ENCODE peak calls at places on chromosome 18, in six cellular contexts. One of them, this sample, is unnamed.

GRCh38 chr18:49588971-49589370 is 27.1 kb downstream of the LIPG start:
- DNase-seq in activated CD8-positive, alpha-beta T cell treated with anti-CD3 and anti-CD28 coated beads for 36 hours: no peak
- DNase-seq in testis: no peak
- DNase-seq in cardiac muscle cell: no peak
- DNase-seq in A549: no peak
- DNase-seq in suprapubic skin: no peak
- DNase-seq in this sample: no peak

GRCh38 chr18:42425025-42425424 is 470.0 kb downstream of the PIK3C3 start:
- DNase-seq in A549: no peak
- DNase-seq in testis: no peak
- DNase-seq in activated CD8-positive, alpha-beta T cell treated with anti-CD3 and anti-CD28 coated beads for 36 hours: no peak
- DNase-seq in cardiac muscle cell: no peak
- DNase-seq in suprapubic skin: no peak
- DNase-seq in this sample: no peak

GRCh38 chr18:9333441-9334350 is 877 bp upstream of the TWSG1 start:
- DNase-seq in testis: peak
- DNase-seq in suprapubic skin: peak
- DNase-seq in A549: peak
- DNase-seq in cardiac muscle cell: no peak
- DNase-seq in activated CD8-positive, alpha-beta T cell treated with anti-CD3 and anti-CD28 coated beads for 36 hours: peak
- DNase-seq in this sample: no peak

GRCh38 chr18:25726278-25726677 is 364.1 kb downstream of the SS18 start:
- DNase-seq in cardiac muscle cell: no peak
- DNase-seq in testis: no peak
- DNase-seq in activated CD8-positive, alpha-beta T cell treated with anti-CD3 and anti-CD28 coated beads for 36 hours: no peak
- DNase-seq in A549: no peak
- DNase-seq in suprapubic skin: no peak
- DNase-seq in this sample: no peak

GRCh38 chr18:56992777-56993176 is 154.1 kb upstream of the BOD1L2 start:
- DNase-seq in activated CD8-positive, alpha-beta T cell treated with anti-CD3 and anti-CD28 coated beads for 36 hours: no peak
- DNase-seq in suprapubic skin: no peak
- DNase-seq in A549: no peak
- DNase-seq in testis: no peak
- DNase-seq in cardiac muscle cell: no peak
- DNase-seq in this sample: no peak

GRCh38 chr18:49031511-49032188 is 80.9 kb upstream of the SMAD7 start:
- DNase-seq in activated CD8-positive, alpha-beta T cell treated with anti-CD3 and anti-CD28 coated beads for 36 hours: peak
- DNase-seq in cardiac muscle cell: no peak
- DNase-seq in testis: no peak
- DNase-seq in A549: no peak
- DNase-seq in suprapubic skin: no peak
- DNase-seq in this sample: peak

GRCh38 chr18:34647251-34647650 is 62.8 kb upstream of the DTNA start:
- DNase-seq in suprapubic skin: no peak
- DNase-seq in A549: peak
- DNase-seq in cardiac muscle cell: no peak
- DNase-seq in testis: peak
- DNase-seq in activated CD8-positive, alpha-beta T cell treated with anti-CD3 and anti-CD28 coated beads for 36 hours: no peak
- DNase-seq in this sample: no peak

GRCh38 chr18:74820160-74820780 is 222.6 kb downstream of the ZNF407 start:
- DNase-seq in suprapubic skin: no peak
- DNase-seq in A549: no peak
- DNase-seq in activated CD8-positive, alpha-beta T cell treated with anti-CD3 and anti-CD28 coated beads for 36 hours: no peak
- DNase-seq in testis: no peak
- DNase-seq in cardiac muscle cell: no peak
- DNase-seq in this sample: no peak

GRCh38 chr18:58497845-58498244 is 131.0 kb downstream of the ALPK2 start:
- DNase-seq in suprapubic skin: no peak
- DNase-seq in testis: no peak
- DNase-seq in cardiac muscle cell: no peak
- DNase-seq in activated CD8-positive, alpha-beta T cell treated with anti-CD3 and anti-CD28 coated beads for 36 hours: no peak
- DNase-seq in A549: no peak
- DNase-seq in this sample: no peak

GRCh38 chr18:3675994-3676393 is 226.0 kb downstream of the TGIF1 start:
- DNase-seq in testis: peak
- DNase-seq in suprapubic skin: no peak
- DNase-seq in activated CD8-positive, alpha-beta T cell treated with anti-CD3 and anti-CD28 coated beads for 36 hours: no peak
- DNase-seq in A549: no peak
- DNase-seq in cardiac muscle cell: no peak
- DNase-seq in this sample: no peak

GRCh38 chr18:40782731-40783130 is 1172.3 kb upstream of the PIK3C3 start:
- DNase-seq in cardiac muscle cell: no peak
- DNase-seq in A549: no peak
- DNase-seq in suprapubic skin: no peak
- DNase-seq in activated CD8-positive, alpha-beta T cell treated with anti-CD3 and anti-CD28 coated beads for 36 hours: no peak
- DNase-seq in testis: no peak
- DNase-seq in this sample: no peak

GRCh38 chr18:35619468-35619867 is 37.9 kb downstream of the GALNT1 start:
- DNase-seq in A549: no peak
- DNase-seq in cardiac muscle cell: no peak
- DNase-seq in suprapubic skin: no peak
- DNase-seq in testis: no peak
- DNase-seq in activated CD8-positive, alpha-beta T cell treated with anti-CD3 and anti-CD28 coated beads for 36 hours: no peak
- DNase-seq in this sample: no peak

GRCh38 chr18:11237066-11237465 is 87.7 kb upstream of the PIEZO2 start:
- DNase-seq in suprapubic skin: no peak
- DNase-seq in activated CD8-positive, alpha-beta T cell treated with anti-CD3 and anti-CD28 coated beads for 36 hours: no peak
- DNase-seq in cardiac muscle cell: no peak
- DNase-seq in A549: no peak
- DNase-seq in testis: no peak
- DNase-seq in this sample: no peak

GRCh38 chr18:49135871-49136270 is 185.1 kb upstream of the SMAD7 start:
- DNase-seq in activated CD8-positive, alpha-beta T cell treated with anti-CD3 and anti-CD28 coated beads for 36 hours: no peak
- DNase-seq in cardiac muscle cell: no peak
- DNase-seq in A549: no peak
- DNase-seq in suprapubic skin: no peak
- DNase-seq in testis: no peak
- DNase-seq in this sample: no peak

GRCh38 chr18:57286949-57287348 is 65.4 kb upstream of the ST8SIA3 start:
- DNase-seq in activated CD8-positive, alpha-beta T cell treated with anti-CD3 and anti-CD28 coated beads for 36 hours: no peak
- DNase-seq in cardiac muscle cell: no peak
- DNase-seq in suprapubic skin: no peak
- DNase-seq in A549: no peak
- DNase-seq in testis: no peak
- DNase-seq in this sample: no peak

GRCh38 chr18:3248062-3248669 is 565 bp downstream of the MYL12A start:
- DNase-seq in testis: peak
- DNase-seq in A549: no peak
- DNase-seq in suprapubic skin: no peak
- DNase-seq in cardiac muscle cell: peak
- DNase-seq in activated CD8-positive, alpha-beta T cell treated with anti-CD3 and anti-CD28 coated beads for 36 hours: peak
- DNase-seq in this sample: no peak

GRCh38 chr18:46324556-46324955 is 220.4 kb downstream of the HAUS1 start:
- DNase-seq in A549: peak
- DNase-seq in cardiac muscle cell: peak
- DNase-seq in testis: no peak
- DNase-seq in suprapubic skin: no peak
- DNase-seq in activated CD8-positive, alpha-beta T cell treated with anti-CD3 and anti-CD28 coated beads for 36 hours: no peak
- DNase-seq in this sample: no peak

GRCh38 chr18:56873441-56874140 is 222.4 kb downstream of the WDR7 start:
- DNase-seq in activated CD8-positive, alpha-beta T cell treated with anti-CD3 and anti-CD28 coated beads for 36 hours: peak
- DNase-seq in A549: no peak
- DNase-seq in testis: no peak
- DNase-seq in cardiac muscle cell: peak
- DNase-seq in suprapubic skin: no peak
- DNase-seq in this sample: no peak

GRCh38 chr18:60671022-60671421 is 298.4 kb upstream of the MC4R start:
- DNase-seq in suprapubic skin: no peak
- DNase-seq in A549: no peak
- DNase-seq in testis: no peak
- DNase-seq in cardiac muscle cell: no peak
- DNase-seq in activated CD8-positive, alpha-beta T cell treated with anti-CD3 and anti-CD28 coated beads for 36 hours: no peak
- DNase-seq in this sample: no peak

GRCh38 chr18:60675801-60676200 is 303.2 kb upstream of the MC4R start:
- DNase-seq in suprapubic skin: no peak
- DNase-seq in testis: no peak
- DNase-seq in A549: no peak
- DNase-seq in activated CD8-positive, alpha-beta T cell treated with anti-CD3 and anti-CD28 coated beads for 36 hours: no peak
- DNase-seq in cardiac muscle cell: no peak
- DNase-seq in this sample: no peak

DNA sequence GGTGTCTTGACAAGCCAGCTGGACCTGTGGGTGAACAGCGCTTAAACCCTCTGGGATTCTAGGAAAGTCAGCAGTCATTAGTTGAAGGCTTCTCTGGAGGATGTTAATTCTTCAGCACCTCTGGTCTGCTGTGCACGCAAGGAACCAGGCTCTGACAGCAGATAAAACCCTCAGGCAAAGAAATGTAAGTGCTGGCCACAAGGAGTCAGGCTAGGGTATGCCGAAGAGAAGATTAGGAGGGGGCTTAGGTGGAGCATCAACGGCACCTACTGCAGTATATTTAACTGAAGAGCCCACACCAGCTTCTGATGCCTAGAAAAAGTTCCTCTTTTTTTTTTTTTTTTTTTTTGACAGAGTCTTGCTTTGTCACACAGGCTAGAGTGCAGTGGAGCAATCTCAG is 304.2 kb upstream of the MC4R start:
- DNase-seq in cardiac muscle cell: peak
- DNase-seq in A549: no peak
- DNase-seq in testis: no peak
- DNase-seq in suprapubic skin: no peak
- DNase-seq in activated CD8-positive, alpha-beta T cell treated with anti-CD3 and anti-CD28 coated beads for 36 hours: no peak
- DNase-seq in this sample: no peak
- TF ChIP-seq CTCF in cardiac muscle cell: no peak
- TF ChIP-seq CTCF in A549: no peak
- TF ChIP-seq CTCF in testis: no peak
- TF ChIP-seq CTCF in suprapubic skin: no peak
- TF ChIP-seq CTCF in activated CD8-positive, alpha-beta T cell treated with anti-CD3 and anti-CD28 coated beads for 36 hours: no peak
- TF ChIP-seq CTCF in this sample: no peak

DNA sequence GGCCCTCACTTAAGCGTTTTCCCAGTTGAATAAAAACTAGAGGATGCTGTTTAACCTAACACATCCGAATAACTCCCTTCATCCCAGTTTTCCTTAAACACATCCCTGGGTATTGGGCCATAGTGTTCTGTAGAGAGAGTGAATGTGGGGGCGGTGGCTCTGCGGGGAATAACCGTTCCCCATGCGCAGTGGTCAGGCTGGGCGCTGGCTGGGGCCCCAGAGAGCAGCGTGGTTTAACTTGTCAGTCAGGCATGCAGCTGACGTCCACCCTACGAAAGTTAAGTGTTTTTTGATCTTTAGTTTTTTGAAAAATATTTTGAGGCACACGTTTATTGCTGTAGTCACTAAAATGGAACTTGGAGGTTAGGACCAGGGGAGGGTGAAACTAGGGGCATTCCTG is 33.7 kb downstream of the CTDP1 start:
- DNase-seq in suprapubic skin: no peak
- DNase-seq in A549: no peak
- DNase-seq in testis: no peak
- DNase-seq in activated CD8-positive, alpha-beta T cell treated with anti-CD3 and anti-CD28 coated beads for 36 hours: no peak
- DNase-seq in cardiac muscle cell: no peak
- DNase-seq in this sample: no peak
- TF ChIP-seq CTCF in suprapubic skin: no peak
- TF ChIP-seq CTCF in A549: no peak
- TF ChIP-seq CTCF in testis: no peak
- TF ChIP-seq CTCF in activated CD8-positive, alpha-beta T cell treated with anti-CD3 and anti-CD28 coated beads for 36 hours: no peak
- TF ChIP-seq CTCF in cardiac muscle cell: no peak
- TF ChIP-seq CTCF in this sample: no peak

GRCh38 chr18:76475450-76476203 is 19.4 kb downstream of the ZNF516 start:
- DNase-seq in cardiac muscle cell: no peak
- DNase-seq in suprapubic skin: no peak
- DNase-seq in A549: no peak
- DNase-seq in testis: no peak
- DNase-seq in activated CD8-positive, alpha-beta T cell treated with anti-CD3 and anti-CD28 coated beads for 36 hours: no peak
- DNase-seq in this sample: no peak
- TF ChIP-seq CTCF in cardiac muscle cell: no peak
- TF ChIP-seq CTCF in suprapubic skin: no peak
- TF ChIP-seq CTCF in A549: peak
- TF ChIP-seq CTCF in testis: no peak
- TF ChIP-seq CTCF in activated CD8-positive, alpha-beta T cell treated with anti-CD3 and anti-CD28 coated beads for 36 hours: no peak
- TF ChIP-seq CTCF in this sample: no peak

GRCh38 chr18:32067375-32068167 is 24.1 kb upstream of the RNF138 start:
- DNase-seq in A549: no peak
- DNase-seq in suprapubic skin: no peak
- DNase-seq in testis: no peak
- DNase-seq in cardiac muscle cell: no peak
- DNase-seq in activated CD8-positive, alpha-beta T cell treated with anti-CD3 and anti-CD28 coated beads for 36 hours: no peak
- DNase-seq in this sample: no peak

GRCh38 chr18:32074206-32074605 is 17.5 kb upstream of the RNF138 start:
- DNase-seq in suprapubic skin: no peak
- DNase-seq in testis: no peak
- DNase-seq in activated CD8-positive, alpha-beta T cell treated with anti-CD3 and anti-CD28 coated beads for 36 hours: no peak
- DNase-seq in A549: no peak
- DNase-seq in cardiac muscle cell: no peak
- DNase-seq in this sample: no peak

DNA sequence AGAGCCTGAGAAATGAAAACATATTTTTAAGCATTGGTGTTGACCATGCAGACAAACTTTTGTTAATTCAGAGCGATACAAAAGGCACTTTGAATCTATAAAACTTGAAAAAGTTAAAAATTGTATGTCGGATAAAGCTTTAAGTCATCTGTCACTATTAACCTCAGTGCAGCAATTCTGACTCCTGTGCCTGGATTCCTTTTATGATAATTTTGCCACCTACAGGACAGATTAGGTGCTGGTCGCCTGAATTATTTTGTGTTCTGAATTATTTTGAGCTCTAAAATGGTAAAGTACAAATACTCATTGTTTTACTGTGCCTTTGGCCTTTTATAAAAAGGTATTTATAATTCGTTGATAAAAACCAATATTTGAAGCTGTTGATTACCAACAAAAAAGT is 19.4 kb upstream of the RNF138 start:
- DNase-seq in cardiac muscle cell: no peak
- DNase-seq in suprapubic skin: no peak
- DNase-seq in A549: peak
- DNase-seq in testis: no peak
- DNase-seq in activated CD8-positive, alpha-beta T cell treated with anti-CD3 and anti-CD28 coated beads for 36 hours: peak
- DNase-seq in this sample: no peak
- TF ChIP-seq CTCF in cardiac muscle cell: peak
- TF ChIP-seq CTCF in suprapubic skin: no peak
- TF ChIP-seq CTCF in A549: peak
- TF ChIP-seq CTCF in testis: peak
- TF ChIP-seq CTCF in activated CD8-positive, alpha-beta T cell treated with anti-CD3 and anti-CD28 coated beads for 36 hours: peak
- TF ChIP-seq CTCF in this sample: peak

DNA sequence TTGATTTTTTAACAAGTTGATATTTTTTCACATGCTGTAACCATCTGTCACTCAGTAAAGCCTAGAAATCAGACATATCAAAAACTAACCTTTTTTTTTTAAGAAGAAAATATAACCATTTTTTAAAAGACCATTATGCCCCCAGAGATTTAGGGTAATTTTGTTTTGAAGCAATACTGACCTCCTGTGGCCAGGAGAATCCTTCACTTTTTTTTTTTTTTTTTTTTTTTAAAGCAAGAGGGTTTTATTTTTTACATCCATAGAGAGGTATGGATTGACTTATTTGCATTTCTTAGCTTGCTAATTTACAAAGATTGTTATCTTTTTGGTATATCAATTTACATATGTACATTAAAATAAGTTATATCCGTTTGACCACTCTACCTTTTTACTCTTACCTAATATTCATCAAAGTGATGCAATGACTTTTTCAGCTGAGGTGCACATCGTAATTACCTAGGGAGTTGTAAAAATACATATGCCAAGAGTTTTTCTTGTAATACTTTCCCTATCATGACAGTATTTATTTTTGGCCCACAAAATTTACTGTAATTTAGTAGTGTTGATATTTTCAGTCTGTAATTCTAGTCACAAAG is 161.9 kb downstream of the SOCS6 start:
- DNase-seq in A549: no peak
- DNase-seq in testis: no peak
- DNase-seq in activated CD8-positive, alpha-beta T cell treated with anti-CD3 and anti-CD28 coated beads for 36 hours: no peak
- DNase-seq in suprapubic skin: no peak
- DNase-seq in cardiac muscle cell: peak
- DNase-seq in this sample: no peak
- TF ChIP-seq CTCF in A549: peak
- TF ChIP-seq CTCF in testis: no peak
- TF ChIP-seq CTCF in activated CD8-positive, alpha-beta T cell treated with anti-CD3 and anti-CD28 coated beads for 36 hours: peak
- TF ChIP-seq CTCF in suprapubic skin: no peak
- TF ChIP-seq CTCF in cardiac muscle cell: peak
- TF ChIP-seq CTCF in this sample: peak

GRCh38 chr18:21928925-21929324 is 188.3 kb downstream of the MIB1 start:
- DNase-seq in A549: no peak
- DNase-seq in activated CD8-positive, alpha-beta T cell treated with anti-CD3 and anti-CD28 coated beads for 36 hours: no peak
- DNase-seq in cardiac muscle cell: no peak
- DNase-seq in testis: no peak
- DNase-seq in suprapubic skin: no peak
- DNase-seq in this sample: no peak
- TF ChIP-seq CTCF in A549: no peak
- TF ChIP-seq CTCF in activated CD8-positive, alpha-beta T cell treated with anti-CD3 and anti-CD28 coated beads for 36 hours: no peak
- TF ChIP-seq CTCF in cardiac muscle cell: no peak
- TF ChIP-seq CTCF in testis: no peak
- TF ChIP-seq CTCF in suprapubic skin: no peak
- TF ChIP-seq CTCF in this sample: no peak

This sample was measured in osteocyte.